ENCODE peak calls at places on chromosomes 7 and 10, in seven cellular contexts. D is tibial nerve, L is upper lobe of right lung, J is lower lobe of right lung, G is brain microvascular endothelial cell, K is DND-41, E is uterus. T is an unnamed sample. For H3K27me3, the result is how much of the 10 kb centered on the place peaks cover.

GRCh38 chr7:129569811-129570215 is 41.7 kb upstream of the NRF1 start:
- DNase-seq in D (no peak), L (no peak), J (no peak), G (peak), K (no peak), E (no peak), T (no peak)

GRCh38 chr7:155380221-155380861 is 77.6 kb upstream of the EN2 start:
- DNase-seq in D (peak), L (peak), J (peak), G (peak), K (peak), E (peak), T (peak)

GRCh38 chr10:3625959-3626751 is 158.9 kb downstream of the KLF6 start:
- DNase-seq in D (no peak), L (no peak), J (no peak), G (peak), K (no peak), E (no peak), T (no peak)

GRCh38 chr7:227940-228339 is 35.6 kb downstream of the FAM20C start:
- DNase-seq in D (no peak), L (no peak), J (no peak), G (no peak), K (no peak), E (no peak), T (no peak)

GRCh38 chr7:36820527-36821170 is 96.4 kb upstream of the AOAH start:
- DNase-seq in D (no peak), L (no peak), J (no peak), G (no peak), K (no peak), E (no peak), T (no peak)

GRCh38 chr10:92627845-92628480 is 35.0 kb downstream of the KIF11 start:
- DNase-seq in D (no peak), L (no peak), J (no peak), G (peak), K (no peak), E (no peak), T (no peak)

GRCh38 chr10:97686301-97686961 is 610 bp downstream of the AVPI1 start:
- DNase-seq in D (no peak), L (no peak), J (no peak), G (no peak), K (no peak), E (no peak), T (no peak)

GRCh38 chr7:137946015-137946414 is 55.9 kb downstream of the CREB3L2 start:
- DNase-seq in D (no peak), L (no peak), J (no peak), G (no peak), K (no peak), E (no peak), T (no peak)

GRCh38 chr10:8124436-8124835 is 69.9 kb downstream of the GATA3 start:
- DNase-seq in D (no peak), L (no peak), J (no peak), G (no peak), K (no peak), E (no peak), T (no peak)

GRCh38 chr10:16423599-16423998 is 13.2 kb upstream of the PTER start:
- DNase-seq in D (no peak), L (no peak), J (no peak), G (no peak), K (no peak), E (no peak), T (no peak)

GRCh38 chr7:116802784-116803183 is 59.6 kb upstream of the CAPZA2 start:
- DNase-seq in D (no peak), L (no peak), J (no peak), G (peak), K (peak), E (no peak), T (peak)

GRCh38 chr10:84334806-84335205 is 6.4 kb downstream of the CCSER2 start:
- DNase-seq in D (no peak), L (no peak), J (no peak), G (no peak), K (no peak), E (no peak), T (no peak)

GRCh38 chr10:58948303-58948702 is 228.1 kb upstream of the PHYHIPL start:
- DNase-seq in D (no peak), L (no peak), J (no peak), G (no peak), K (no peak), E (no peak), T (no peak)

GRCh38 chr7:35263396-35263795 is 9.5 kb upstream of the TBX20 start:
- DNase-seq in D (no peak), L (no peak), J (no peak), G (no peak), K (no peak), E (no peak), T (no peak)

GRCh38 chr10:109593686-109594085 is 329.6 kb downstream of the XPNPEP1 start:
- DNase-seq in D (no peak), L (no peak), J (no peak), G (no peak), K (no peak), E (no peak), T (no peak)

GRCh38 chr10:49791100-49791499 is 29.0 kb upstream of the OGDHL start:
- DNase-seq in D (no peak), L (no peak), J (no peak), G (no peak), K (no peak), E (no peak), T (no peak)
- TF ChIP-seq CTCF in D (no peak), L (no peak), J (no peak), G (no peak), K (no peak), E (no peak), T (no peak)

GRCh38 chr10:129390726-129391125 is 76.3 kb upstream of the MGMT start:
- DNase-seq in D (no peak), L (no peak), J (no peak), G (no peak), K (no peak), E (no peak), T (no peak)
- H3K27me3 ChIP-seq in D (under half), L (under half), J (under half), G (under half), K (under half), E (under half), T (under half)

DNA sequence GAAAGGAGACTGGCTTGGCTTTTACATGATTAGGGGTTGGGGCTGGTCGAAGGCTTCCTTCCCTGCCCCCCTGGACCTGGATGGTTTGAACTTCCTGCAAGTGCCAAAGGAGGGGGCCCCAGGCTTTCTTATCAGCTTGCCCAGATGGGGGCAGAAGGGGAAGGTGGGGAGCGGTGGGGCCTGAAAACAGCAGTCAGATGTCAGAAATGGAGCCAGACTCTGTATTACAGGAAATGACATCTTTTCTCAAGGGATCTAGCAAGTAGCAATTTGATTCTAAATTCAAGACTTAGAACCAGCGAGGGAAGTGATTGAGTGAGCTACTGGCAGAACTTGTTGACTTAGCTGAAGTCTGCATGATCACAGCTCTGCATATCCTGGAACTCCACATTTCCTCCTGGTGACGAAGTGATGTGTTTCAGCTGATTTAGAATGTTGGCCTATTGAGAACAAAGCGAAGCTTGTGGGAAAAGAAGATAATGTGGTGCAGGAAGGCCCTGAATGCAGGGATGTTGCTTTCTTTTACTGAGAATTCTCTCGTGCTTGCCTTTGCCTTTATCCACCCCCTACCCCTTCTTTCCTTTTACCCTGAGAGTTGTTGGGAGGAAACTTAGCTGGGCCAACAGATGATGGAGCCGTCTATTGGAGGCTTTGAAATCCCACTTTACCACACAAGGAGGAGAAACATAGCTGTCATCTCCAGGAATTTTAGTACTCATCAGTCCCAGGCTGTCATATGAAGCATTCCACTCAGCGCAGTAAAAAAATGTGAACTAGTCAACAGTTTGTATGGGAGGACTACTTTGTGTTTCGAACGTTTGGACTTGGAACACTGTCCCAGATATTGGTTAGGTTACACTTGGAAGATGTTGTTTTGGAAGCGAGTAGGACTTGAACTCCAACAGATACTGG is 43.2 kb downstream of the CCNY start:
- DNase-seq in D (no peak), L (no peak), J (no peak), G (peak), K (peak), E (peak), T (peak)
- H3K27ac ChIP-seq in D (peak), L (peak), J (peak), G (peak), K (peak), E (peak), T (peak)

DNA sequence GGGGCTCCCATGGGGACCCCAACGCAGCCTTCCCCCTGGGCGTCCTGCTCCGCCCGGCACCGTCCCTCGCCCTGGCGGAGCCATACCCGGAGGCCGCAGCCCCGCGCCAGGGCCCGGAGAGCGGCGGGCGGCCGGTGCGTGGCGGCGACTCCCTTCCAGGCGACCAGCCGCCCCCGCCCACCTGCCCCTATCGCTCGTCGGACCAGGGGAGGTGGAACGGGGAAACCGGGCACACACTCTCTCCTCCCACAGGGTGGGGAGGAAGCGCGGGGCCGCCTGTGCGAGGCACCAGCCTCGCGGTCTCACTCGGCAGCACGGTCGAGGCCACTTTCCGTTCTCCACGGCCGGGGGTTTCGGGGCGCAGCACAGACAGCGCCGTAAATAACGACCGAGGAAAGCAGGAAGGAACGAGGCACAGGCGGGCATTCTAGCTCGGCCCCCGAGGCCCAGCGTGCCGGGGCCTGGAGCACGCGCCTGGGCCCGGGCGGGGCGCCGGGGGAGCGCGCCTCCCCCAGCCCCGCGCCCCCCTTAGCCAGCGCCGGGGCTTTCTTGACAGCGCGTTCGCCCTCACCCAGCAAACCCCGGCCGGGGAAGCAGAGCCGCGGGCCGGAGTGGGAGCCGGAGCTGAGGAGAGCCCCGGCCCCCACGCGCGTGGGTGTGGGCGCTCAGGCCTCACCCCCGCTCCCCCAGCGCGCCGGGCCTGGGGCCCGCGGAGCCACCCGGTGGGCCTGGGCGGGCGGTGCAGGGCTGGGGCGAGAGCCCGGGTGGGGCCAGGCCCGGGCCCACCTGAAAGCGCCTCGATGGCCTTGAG is 936 bp downstream of the IGF2BP3 start:
- DNase-seq in D (no peak), L (no peak), J (no peak), G (no peak), K (no peak), E (no peak), T (no peak)
- TF ChIP-seq CTCF in D (no peak), L (no peak), J (no peak), G (no peak), K (peak), E (no peak), T (no peak)

T was measured in gastrocnemius medialis.